ENCODE peak calls at places on chromosomes 13 and 19, in nine cellular contexts. Y is ascending aorta, Q is psoas muscle, N is heart right ventricle, I is mammary epithelial cell, K is neural progenitor cell, F is AG04450, E is suprapubic skin, T is IMR-90. H is an unnamed sample.

GRCh38 chr13:51786425-51787010 is 17.4 kb downstream of the DHRS12 start:
- DNase-seq in Y (no peak), K (no peak), N (no peak), F (no peak), E (no peak), T (no peak), Q (no peak), I (no peak), H (no peak)

GRCh38 chr19:24099829-24100228 is 12.8 kb downstream of the ZNF254 start:
- DNase-seq in Q (no peak), Y (no peak), I (no peak), E (no peak), F (no peak), K (no peak), T (peak), N (no peak), H (no peak)

GRCh38 chr13:59176775-59177174 is 987.0 kb downstream of the DIAPH3 start:
- DNase-seq in Q (no peak), E (no peak), T (no peak), Y (no peak), K (no peak), N (no peak), I (no peak), F (no peak), H (no peak)

GRCh38 chr13:76936736-76937135 is 11.6 kb upstream of the ACOD1 start:
- DNase-seq in N (no peak), T (no peak), K (no peak), F (no peak), Y (no peak), E (no peak), Q (no peak), I (peak), H (no peak)

GRCh38 chr13:109394311-109394988 is 391.9 kb downstream of the IRS2 start:
- DNase-seq in Q (no peak), Y (no peak), E (no peak), K (no peak), T (peak), N (no peak), I (no peak), F (no peak), H (no peak)

GRCh38 chr19:920051-920857 is 3.1 kb downstream of the KISS1R start:
- DNase-seq in K (peak), T (no peak), Q (no peak), E (no peak), Y (no peak), N (no peak), I (peak), F (no peak), H (no peak)

GRCh38 chr19:927044-927706 is 1.3 kb downstream of the ARID3A start:
- DNase-seq in T (no peak), F (no peak), K (peak), N (peak), E (peak), Y (peak), I (no peak), Q (peak), H (no peak)

GRCh38 chr13:26895081-26895807 is 134.7 kb upstream of the GPR12 start:
- DNase-seq in N (no peak), T (no peak), Q (no peak), E (no peak), F (no peak), I (no peak), K (no peak), Y (no peak), H (no peak)

GRCh38 chr19:41261474-41262190 is 2.5 kb upstream of the HNRNPUL1 start:
- DNase-seq in E (no peak), Q (no peak), Y (no peak), N (no peak), K (no peak), F (no peak), T (no peak), I (no peak), H (peak)

GRCh38 chr13:94956407-94957110 is 244.2 kb upstream of the SOX21 start:
- DNase-seq in F (no peak), E (no peak), K (no peak), Y (no peak), Q (no peak), T (no peak), I (no peak), N (no peak), H (no peak)

GRCh38 chr13:41708648-41709175 is 251.4 kb downstream of the RGCC start:
- DNase-seq in Q (peak), Y (no peak), T (no peak), K (no peak), I (no peak), E (peak), N (peak), F (no peak), H (no peak)

GRCh38 chr13:59633290-59633689 is 530.4 kb downstream of the DIAPH3 start:
- DNase-seq in E (no peak), Y (no peak), T (no peak), Q (no peak), N (no peak), K (no peak), I (no peak), F (no peak), H (no peak)

GRCh38 chr13:20128459-20128927 is 32.4 kb downstream of the GJA3 start:
- DNase-seq in Y (no peak), T (no peak), F (no peak), N (no peak), E (no peak), K (peak), Q (no peak), I (no peak), H (no peak)
- TF ChIP-seq CTCF in Y (peak), T (no peak), F (peak), N (no peak), E (no peak), K (peak), Q (peak), I (no peak), H (peak)

GRCh38 chr19:40219721-40220276 is 1.6 kb upstream of the TTC9B start:
- DNase-seq in I (peak), Q (no peak), T (peak), F (no peak), Y (no peak), K (no peak), N (no peak), E (no peak), H (no peak)

GRCh38 chr19:40217027-40217810 is 965 bp downstream of the TTC9B start:
- DNase-seq in K (peak), F (no peak), I (peak), E (no peak), N (no peak), Q (peak), T (no peak), Y (no peak), H (no peak)

GRCh38 chr19:40216013-40216776 is 2.0 kb downstream of the TTC9B start:
- DNase-seq in Q (no peak), K (no peak), T (no peak), Y (no peak), F (no peak), I (no peak), E (no peak), N (no peak), H (no peak)

GRCh38 chr19:40216777-40217026 is 1.5 kb downstream of the TTC9B start:
- DNase-seq in K (no peak), Y (no peak), N (no peak), I (peak), F (no peak), E (no peak), Q (no peak), T (no peak), H (no peak)

DNA sequence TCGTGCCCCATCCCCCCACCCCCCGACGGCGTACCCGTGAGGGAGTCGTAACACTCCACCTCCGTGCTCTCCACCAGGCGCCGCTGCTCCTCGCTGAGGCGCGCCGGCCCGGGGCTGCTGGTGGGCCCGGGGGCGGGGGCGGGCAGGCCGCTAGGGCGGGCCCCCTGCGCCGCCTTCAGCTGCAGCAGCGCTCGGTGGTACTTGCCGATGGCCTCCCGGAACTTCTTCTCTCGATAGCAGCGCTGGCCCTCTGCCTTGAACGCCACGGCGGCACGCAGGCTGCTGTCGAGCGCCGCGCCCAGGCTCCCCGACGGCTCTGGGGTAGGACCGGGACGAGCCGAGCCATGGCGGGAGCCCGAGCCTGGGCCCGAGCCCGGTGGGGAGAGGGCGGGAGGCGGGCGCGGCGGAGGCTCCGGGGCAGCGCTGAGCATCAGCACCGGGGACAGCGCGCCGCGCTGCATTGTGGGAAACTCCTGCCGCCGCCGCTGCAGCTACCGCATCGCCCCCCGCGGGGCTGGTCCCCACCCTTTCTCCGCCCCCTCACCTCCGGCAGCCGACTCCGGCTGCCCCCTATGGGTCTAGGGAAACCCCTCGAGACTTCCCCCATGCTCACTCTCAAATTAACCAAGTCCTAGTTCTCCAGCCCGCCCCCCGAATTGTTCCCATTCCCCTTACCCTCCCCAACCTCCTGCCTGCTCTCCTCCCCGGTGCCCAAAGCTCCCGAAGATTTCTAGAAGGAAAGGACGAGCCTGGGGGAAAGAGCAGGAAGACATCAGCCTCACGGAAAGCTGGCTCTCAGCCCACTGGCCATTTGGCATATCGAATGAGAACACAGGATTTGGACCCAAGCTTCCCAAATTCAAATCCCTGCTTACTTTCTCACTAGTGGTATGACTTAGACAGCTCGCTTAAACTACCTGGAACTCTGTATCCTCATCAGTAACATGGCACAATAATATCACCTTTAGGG is at the start of gene TTC9B:
- DNase-seq in T (no peak), Q (no peak), E (no peak), K (peak), I (peak), N (no peak), Y (no peak), F (no peak), H (no peak)
- H3K4me3 ChIP-seq in T (no peak), Q (peak), E (peak), K (no peak), I (peak), N (no peak), Y (no peak), F (no peak), H (no peak)

DNA sequence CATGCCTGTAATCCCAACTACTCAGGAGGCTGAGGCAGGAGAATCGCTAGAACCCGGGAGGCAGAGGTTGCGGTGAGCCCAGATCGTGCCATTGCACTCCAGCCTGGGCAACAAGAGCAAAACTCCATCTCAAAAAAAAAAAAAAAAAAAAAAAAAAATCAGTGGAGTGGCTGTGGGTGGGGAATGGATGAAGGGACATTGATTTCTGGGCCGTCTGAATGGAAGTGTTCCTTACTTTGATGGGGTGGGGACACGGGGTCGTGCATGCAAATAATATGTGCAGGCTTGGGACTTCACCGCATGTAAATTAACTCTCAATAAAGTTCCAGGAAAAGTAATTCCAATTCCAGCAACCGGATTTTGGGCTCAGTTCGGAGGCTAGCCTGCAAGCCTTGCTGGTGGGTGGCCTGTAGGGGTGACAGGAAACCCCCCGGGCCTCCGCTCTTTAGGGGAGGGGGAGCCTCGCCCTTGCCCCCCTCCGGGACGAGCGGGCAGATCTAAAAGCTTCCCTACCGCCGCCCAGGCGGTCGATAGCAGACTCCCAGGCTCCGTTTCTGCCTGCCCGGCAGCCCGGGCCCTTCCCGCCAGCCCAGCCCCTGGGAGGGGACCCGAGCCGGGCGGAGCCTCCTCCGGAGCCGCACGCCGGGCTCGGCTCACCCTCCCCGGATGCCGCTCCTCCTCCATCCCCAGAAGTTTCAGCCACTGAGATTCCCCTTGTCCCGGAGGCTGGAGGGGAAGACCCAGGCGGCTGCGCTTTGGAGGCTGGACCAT is 48.0 kb upstream of the ADGRE5 start:
- DNase-seq in E (no peak), Q (no peak), I (no peak), Y (no peak), N (peak), K (peak), F (no peak), T (no peak), H (no peak)
- TF ChIP-seq CTCF in E (no peak), Q (no peak), I (no peak), Y (no peak), N (no peak), K (no peak), F (no peak), T (no peak), H (no peak)

DNA sequence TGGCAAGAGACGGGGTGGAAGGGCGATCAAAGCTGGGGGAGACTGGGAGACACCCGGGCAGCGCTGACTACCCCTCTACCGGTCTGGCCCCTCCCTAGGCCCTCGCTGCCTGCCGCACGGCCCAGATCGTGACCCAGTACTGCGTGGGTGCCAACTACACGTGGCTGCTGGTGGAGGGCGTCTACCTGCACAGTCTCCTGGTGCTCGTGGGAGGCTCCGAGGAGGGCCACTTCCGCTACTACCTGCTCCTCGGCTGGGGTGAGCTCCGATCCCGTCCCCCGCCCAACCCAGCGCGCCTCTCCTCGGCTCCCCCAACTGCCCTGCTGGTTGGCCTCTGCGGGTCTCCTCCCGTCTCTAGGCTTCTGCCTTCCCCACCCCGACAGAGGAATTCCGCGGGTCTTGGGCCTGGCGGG is 8.8 kb downstream of the GIPR start:
- DNase-seq in I (no peak), N (no peak), T (no peak), E (no peak), F (no peak), K (no peak), Y (no peak), Q (no peak), H (no peak)
- H3K4me3 ChIP-seq in I (peak), N (peak), T (no peak), E (peak), F (peak), K (peak), Y (peak), Q (peak), H (peak)